ENCODE peak calls at places on chromosomes 5 and 9, in six cellular contexts. L is PC-9, D is fibroblast of lung, Q is DND-41, A is GM23338, Y is astrocyte. U is an unnamed sample.

GRCh38 chr5:6686916-6687409 is 26.3 kb upstream of the TENT4A start:
- DNase-seq in Y (peak), L (no peak), A (peak), D (peak), Q (peak), U (peak)

GRCh38 chr9:130756037-130756436 is 62.5 kb downstream of the EXOSC2 start:
- DNase-seq in L (no peak), Y (no peak), D (no peak), Q (no peak), A (peak), U (no peak)

GRCh38 chr9:118522093-118523028 is 818.2 kb downstream of the TLR4 start:
- DNase-seq in Y (peak), A (peak), L (peak), Q (peak), D (peak), U (peak)

GRCh38 chr5:1239514-1240251 is 14.5 kb downstream of the SLC6A18 start:
- DNase-seq in Q (no peak), L (peak), A (no peak), D (no peak), Y (no peak), U (no peak)

GRCh38 chr9:18601026-18601425 is 127.1 kb downstream of the ADAMTSL1 start:
- DNase-seq in D (no peak), A (no peak), Y (peak), L (no peak), Q (no peak), U (peak)

GRCh38 chr5:3657364-3658003 is 61.9 kb downstream of the IRX1 start:
- DNase-seq in D (no peak), A (no peak), Q (no peak), Y (no peak), L (no peak), U (no peak)

GRCh38 chr9:113720495-113720894 is 155.6 kb upstream of the ZNF618 start:
- DNase-seq in L (no peak), A (peak), Y (no peak), Q (no peak), D (no peak), U (no peak)

GRCh38 chr5:78504726-78505431 is 143.7 kb downstream of the LHFPL2 start:
- DNase-seq in Q (no peak), D (peak), A (no peak), Y (peak), L (peak), U (peak)

GRCh38 chr9:97985058-97985861 is 2.1 kb downstream of the ANP32B start:
- DNase-seq in D (peak), Q (peak), A (peak), L (no peak), Y (no peak), U (peak)

GRCh38 chr9:2723666-2724065 is 6.4 kb downstream of the KCNV2 start:
- DNase-seq in A (no peak), D (no peak), Q (no peak), L (no peak), Y (no peak), U (no peak)

GRCh38 chr5:111756701-111757581 is at the start of gene NREP:
- DNase-seq in D (peak), Y (peak), L (peak), A (peak), Q (peak), U (peak)

GRCh38 chr9:37925786-37926736 is 22.1 kb upstream of the SLC25A51 start:
- DNase-seq in L (no peak), D (no peak), Q (no peak), Y (no peak), A (no peak), U (peak)

GRCh38 chr5:67014957-67015400 is 181.6 kb downstream of the CD180 start:
- DNase-seq in D (peak), Q (no peak), Y (peak), A (no peak), L (no peak), U (no peak)

GRCh38 chr5:169647566-169647965 is 10.5 kb downstream of the DOCK2 start:
- DNase-seq in A (no peak), L (no peak), Q (peak), D (no peak), Y (no peak), U (no peak)

GRCh38 chr9:25960235-25960634 is 282.0 kb upstream of the TUSC1 start:
- DNase-seq in L (no peak), Y (no peak), D (no peak), Q (no peak), A (no peak), U (no peak)

GRCh38 chr5:176862330-176862995 is 36.7 kb downstream of the HK3 start:
- DNase-seq in L (no peak), D (no peak), A (no peak), Y (no peak), Q (no peak), U (no peak)

GRCh38 chr5:107436276-107436675 is 234.5 kb downstream of the EFNA5 start:
- DNase-seq in D (no peak), Y (no peak), A (no peak), Q (no peak), L (no peak), U (no peak)

GRCh38 chr5:135721548-135722090 is 112.8 kb upstream of the SLC25A48 start:
- DNase-seq in A (no peak), L (no peak), D (no peak), Y (no peak), Q (no peak), U (no peak)

GRCh38 chr5:94024101-94024500 is 282.7 kb upstream of the POU5F2 start:
- DNase-seq in A (no peak), Q (no peak), Y (peak), D (no peak), L (no peak), U (peak)

GRCh38 chr9:98312365-98312764 is 56.9 kb upstream of the TBC1D2 start:
- DNase-seq in D (no peak), Y (no peak), L (no peak), A (no peak), Q (no peak), U (no peak)

GRCh38 chr9:136985027-136985602 is 2.3 kb downstream of the LCNL1 start:
- DNase-seq in A (peak), Q (no peak), D (no peak), L (no peak), Y (no peak), U (no peak)
- TF ChIP-seq EZH2 in A (peak), Q (no peak), D (peak), L (no peak), Y (peak), U (peak)

DNA sequence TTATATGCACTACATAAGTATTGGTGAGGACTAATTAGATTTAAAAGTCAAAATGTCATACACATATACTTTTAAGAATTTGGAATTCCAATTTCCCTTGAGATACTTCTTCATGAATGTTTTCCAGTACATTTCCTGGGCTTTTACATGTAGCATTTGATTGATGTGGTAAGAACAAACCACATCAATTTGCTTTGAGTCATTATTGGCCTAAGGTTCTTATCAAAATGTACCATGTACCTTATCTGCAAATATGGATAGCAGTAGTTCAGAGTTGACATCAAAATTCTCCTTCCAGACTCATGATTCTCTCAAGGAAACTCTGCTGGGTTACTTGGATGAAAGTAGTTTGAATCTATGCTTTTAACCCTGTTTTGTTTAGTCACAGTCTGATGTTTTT is 2.5 kb downstream of the CAST start:
- DNase-seq in Y (no peak), L (no peak), Q (no peak), A (no peak), D (no peak), U (no peak)
- H3K27ac ChIP-seq in Y (no peak), L (peak), Q (no peak), A (no peak), D (no peak), U (no peak)

GRCh38 chr5:98771389-98772109 is 1.9 kb upstream of the RGMB start:
- DNase-seq in A (peak), D (peak), Y (peak), L (peak), Q (peak), U (peak)

GRCh38 chr5:98769256-98770157 is 4.0 kb upstream of the RGMB start:
- DNase-seq in Q (peak), D (peak), Y (peak), A (peak), L (peak), U (peak)

GRCh38 chr5:98772415-98773213 is 849 bp upstream of the RGMB start:
- DNase-seq in Q (no peak), D (peak), Y (peak), L (peak), A (peak), U (peak)

GRCh38 chr5:98770158-98770910 is 3.1 kb upstream of the RGMB start:
- DNase-seq in Y (peak), D (peak), Q (no peak), A (no peak), L (peak), U (peak)

GRCh38 chr5:98770911-98771322 is 2.5 kb upstream of the RGMB start:
- DNase-seq in Y (peak), D (no peak), A (no peak), L (peak), Q (no peak), U (no peak)
- TF ChIP-seq EZH2 in Y (no peak), D (no peak), A (no peak), L (no peak), Q (peak), U (no peak)

DNA sequence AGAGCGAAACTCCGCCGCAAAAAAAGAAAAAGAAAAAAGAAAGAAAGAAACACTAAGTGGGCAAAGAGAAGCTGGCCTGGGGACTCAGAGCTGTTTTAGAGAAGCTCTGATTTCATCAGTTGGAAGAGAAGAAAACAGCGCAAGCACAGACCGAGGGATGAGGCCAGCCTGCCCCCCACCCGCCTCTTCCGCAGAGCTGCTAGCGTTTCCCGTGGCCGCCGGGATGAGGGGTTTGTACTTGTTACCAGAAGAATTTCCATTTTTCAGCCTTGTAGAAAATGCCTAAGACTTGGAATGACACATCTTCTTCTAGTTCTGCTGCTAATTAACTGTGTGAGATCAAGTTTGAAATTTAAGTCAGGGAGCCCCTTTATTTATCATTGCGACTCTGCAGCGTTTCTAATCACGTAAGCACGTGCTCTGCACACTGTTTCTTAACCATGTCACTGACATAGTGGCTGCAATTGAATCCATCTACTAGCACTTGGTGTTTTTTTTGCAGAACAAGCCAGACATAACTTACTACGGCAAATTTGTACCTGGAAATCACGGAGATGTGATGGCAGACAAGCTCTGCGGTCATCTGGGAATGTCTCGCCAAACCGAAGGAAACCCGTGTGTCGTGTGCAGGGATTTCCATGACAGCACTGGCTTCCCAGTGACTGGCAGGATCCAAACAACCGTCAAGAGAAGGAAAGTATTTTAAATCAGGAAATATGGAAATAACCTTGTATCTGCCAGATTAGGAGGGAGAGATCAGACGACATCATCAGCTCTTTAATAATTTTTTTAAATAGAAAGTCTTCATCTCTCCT is 41.8 kb upstream of the ROR2 start:
- DNase-seq in L (no peak), Y (no peak), D (peak), Q (no peak), A (no peak), U (peak)
- H3K27ac ChIP-seq in L (no peak), Y (no peak), D (no peak), Q (no peak), A (no peak), U (peak)

GRCh38 chr5:126776499-126777256 is at the start of gene LMNB1:
- DNase-seq in A (peak), D (peak), Y (peak), L (peak), Q (peak), U (peak)
- TF ChIP-seq EZH2 in A (no peak), D (no peak), Y (no peak), L (no peak), Q (no peak), U (no peak)

DNA sequence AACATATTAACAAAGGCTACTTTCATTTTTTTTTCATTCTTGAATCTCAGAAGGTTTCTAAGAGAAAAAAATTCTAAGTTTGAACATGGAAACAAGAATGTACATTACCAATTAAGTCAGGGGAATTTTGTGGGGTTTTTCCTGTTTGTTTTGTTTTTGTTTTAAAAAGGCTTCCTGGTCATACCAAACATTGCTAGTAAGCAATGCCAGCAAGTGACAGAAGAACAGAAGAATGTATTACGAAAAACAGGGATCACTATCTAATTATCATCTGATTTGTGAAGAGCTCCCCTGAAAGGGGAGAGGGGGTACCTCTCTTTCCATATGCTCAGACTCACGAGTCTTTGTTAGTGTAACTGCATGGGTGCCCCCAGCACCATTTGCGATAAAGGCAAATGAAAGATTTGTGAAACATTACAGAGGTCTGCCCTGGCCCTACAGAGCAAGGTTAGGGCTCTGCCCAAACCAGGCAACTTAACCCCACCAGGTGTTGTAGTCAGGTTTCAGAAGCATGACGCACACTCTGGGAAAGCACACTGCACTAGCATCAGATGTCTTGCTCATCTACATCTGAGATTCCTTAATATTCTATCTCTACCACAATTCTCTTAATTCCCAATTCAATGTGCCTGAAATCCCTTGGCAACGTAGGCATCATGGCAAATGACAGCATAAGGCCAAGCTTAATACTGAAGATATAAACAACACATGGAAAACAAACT is 268.2 kb downstream of the MLLT3 start:
- DNase-seq in D (no peak), L (no peak), A (no peak), Y (no peak), Q (no peak), U (peak)
- H3K27ac ChIP-seq in D (peak), L (no peak), A (no peak), Y (peak), Q (no peak), U (peak)

GRCh38 chr5:9830184-9830583 is 200.0 kb upstream of the TAS2R1 start:
- DNase-seq in Q (no peak), A (no peak), L (no peak), Y (no peak), D (no peak), U (no peak)

GRCh38 chr5:9833871-9834270 is 203.7 kb upstream of the TAS2R1 start:
- DNase-seq in Q (no peak), A (peak), D (no peak), L (no peak), Y (no peak), U (no peak)

GRCh38 chr5:9829621-9830020 is 199.5 kb upstream of the TAS2R1 start:
- DNase-seq in Q (no peak), Y (no peak), D (no peak), L (no peak), A (peak), U (no peak)

GRCh38 chr5:9832921-9833320 is 202.8 kb upstream of the TAS2R1 start:
- DNase-seq in A (peak), L (no peak), Q (no peak), D (no peak), Y (no peak), U (no peak)

DNA sequence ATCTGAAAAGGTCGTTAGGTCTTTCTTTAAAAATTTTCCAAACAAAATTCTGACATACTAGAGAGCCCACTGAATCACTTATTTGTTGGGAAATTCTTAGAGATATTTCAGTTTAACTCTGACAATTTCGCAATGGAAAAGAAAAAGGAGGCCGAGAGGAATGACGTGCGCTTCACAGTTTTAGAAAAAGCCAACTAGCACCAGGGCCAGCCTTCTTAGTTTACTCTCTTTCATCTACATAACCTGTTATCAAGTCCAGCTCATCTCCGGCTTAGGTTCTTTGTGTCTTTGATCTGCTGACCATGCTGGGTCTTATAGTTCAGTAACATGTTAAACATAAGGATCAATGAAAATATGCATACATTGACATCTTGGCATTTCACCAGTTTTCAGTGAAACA is 201.7 kb upstream of the TAS2R1 start:
- DNase-seq in Y (no peak), A (no peak), Q (no peak), L (no peak), D (peak), U (peak)
- TF ChIP-seq EZH2 in Y (no peak), A (no peak), Q (no peak), L (no peak), D (no peak), U (no peak)

DNA sequence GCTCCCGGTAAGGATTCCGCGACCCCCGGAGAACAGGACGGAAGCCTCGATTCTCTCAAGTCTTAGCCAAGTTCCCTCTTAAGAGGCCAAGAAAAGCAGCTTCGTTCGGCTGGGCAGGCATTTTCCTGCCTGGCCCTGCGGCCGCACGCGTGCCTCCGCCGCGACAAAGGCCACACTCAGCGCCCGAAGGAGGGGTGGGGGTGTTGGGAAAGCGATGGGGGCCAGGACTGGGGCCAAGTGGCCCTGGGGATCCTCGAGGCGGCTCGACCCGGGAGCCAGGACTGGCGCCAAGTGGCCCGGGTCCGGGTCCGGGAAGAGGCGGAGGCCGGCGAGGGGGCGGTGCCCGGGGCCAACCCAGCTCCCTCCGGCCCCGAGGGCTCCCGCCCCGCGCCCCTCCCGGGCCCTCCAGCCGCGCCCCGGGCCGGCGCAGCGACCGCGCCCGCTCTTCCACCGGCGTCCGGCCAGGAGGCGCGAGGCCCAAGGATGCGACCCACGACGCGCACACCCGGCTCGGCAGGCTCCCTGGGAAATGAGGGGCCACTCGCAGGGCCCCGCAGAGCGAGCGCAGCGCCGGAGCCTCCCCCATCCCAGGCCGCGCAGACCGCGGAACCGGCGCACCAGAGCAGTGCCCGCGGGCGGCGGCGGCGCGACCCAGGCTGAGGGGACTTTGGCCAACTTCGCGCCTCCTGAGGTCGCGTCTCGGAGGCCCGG is 758 bp downstream of the VAV2 start:
- DNase-seq in A (peak), Y (no peak), L (peak), Q (no peak), D (no peak), U (peak)
- H3K27ac ChIP-seq in A (no peak), Y (peak), L (peak), Q (no peak), D (peak), U (peak)

DNA sequence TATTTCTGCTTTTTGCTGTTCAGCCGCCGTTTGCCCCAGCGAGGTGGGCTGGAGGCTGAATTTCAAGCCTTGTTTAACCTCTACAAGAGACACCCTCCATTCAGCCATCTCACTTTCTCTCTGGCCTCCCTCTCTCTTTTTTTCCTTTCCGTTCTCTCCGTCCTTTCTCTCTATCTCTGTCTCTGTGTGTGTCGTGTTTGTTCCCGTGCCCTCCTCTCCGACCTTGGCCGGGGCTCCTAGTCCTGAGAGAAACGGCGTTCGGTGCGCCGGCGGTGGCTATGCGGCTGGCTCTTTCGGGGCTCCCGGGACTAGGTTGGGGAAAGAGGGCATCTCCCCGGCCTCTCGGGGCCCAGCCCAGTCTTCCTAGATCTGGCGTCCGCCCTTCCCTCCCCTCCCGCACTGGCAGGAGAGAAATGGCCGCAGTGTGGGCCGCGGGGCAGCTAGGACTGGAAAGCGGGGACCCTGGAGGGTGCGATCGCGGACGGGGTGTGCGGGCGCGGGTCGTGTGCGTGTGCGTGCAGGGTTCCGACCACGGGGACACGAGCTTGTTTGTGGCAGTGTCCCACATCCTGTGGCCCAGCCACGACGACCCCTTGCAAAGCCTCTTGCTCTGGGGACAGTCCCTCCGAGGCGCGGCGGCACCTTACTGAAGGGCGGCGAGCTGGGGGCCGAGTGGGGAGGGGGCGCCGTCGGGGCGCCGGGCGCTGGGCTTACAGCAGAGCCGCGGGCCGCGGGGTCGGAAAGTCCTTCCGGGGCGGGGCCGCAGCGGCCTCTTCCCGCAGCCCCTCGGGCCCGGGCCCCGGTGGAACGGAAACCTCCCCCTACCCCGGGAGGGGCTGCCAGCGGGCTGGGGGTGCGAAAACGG is 5.7 kb downstream of the LHX2 start:
- DNase-seq in D (no peak), Y (no peak), A (peak), Q (no peak), L (no peak), U (no peak)
- TF ChIP-seq EZH2 in D (peak), Y (peak), A (peak), Q (no peak), L (no peak), U (peak)

GRCh38 chr9:133582501-133583045 is 26.6 kb downstream of the FAM163B start:
- DNase-seq in Y (no peak), Q (no peak), L (no peak), A (no peak), D (no peak), U (no peak)
- H3K27ac ChIP-seq in Y (no peak), Q (no peak), L (no peak), A (no peak), D (no peak), U (no peak)